ENCODE peak calls at places on chromosomes 3 and 15, in nine cellular contexts. One of them, this sample, is unnamed.

GRCh38 chr3:141308588-141309218 is 59.6 kb upstream of the ZBTB38 start:
- DNase-seq in AG09319: no peak
- DNase-seq in epithelial cell of esophagus: peak; percentile 81
- DNase-seq in brain microvascular endothelial cell: peak; percentile 39
- DNase-seq in HL-60: no peak
- DNase-seq in endothelial cell: peak; percentile 75
- DNase-seq in fibroblast of pulmonary artery: peak; percentile 62
- DNase-seq in adrenal gland: peak; percentile 72
- DNase-seq in cardiac fibroblast: peak; percentile 65
- DNase-seq in this sample: peak; percentile 30

GRCh38 chr3:4751057-4752051 is 227.9 kb upstream of the BHLHE40 start:
- DNase-seq in brain microvascular endothelial cell: peak; percentile 63
- DNase-seq in adrenal gland: no peak
- DNase-seq in epithelial cell of esophagus: peak; percentile 92
- DNase-seq in cardiac fibroblast: peak; percentile 91
- DNase-seq in AG09319: peak; percentile 58
- DNase-seq in fibroblast of pulmonary artery: peak; percentile 84
- DNase-seq in endothelial cell: no peak
- DNase-seq in HL-60: peak; percentile 62
- DNase-seq in this sample: peak; percentile 78

GRCh38 chr3:99134996-99135395 is 233.5 kb upstream of the DCBLD2 start:
- DNase-seq in AG09319: no peak
- DNase-seq in HL-60: no peak
- DNase-seq in epithelial cell of esophagus: no peak
- DNase-seq in fibroblast of pulmonary artery: no peak
- DNase-seq in endothelial cell: no peak
- DNase-seq in brain microvascular endothelial cell: no peak
- DNase-seq in adrenal gland: no peak
- DNase-seq in cardiac fibroblast: no peak
- DNase-seq in this sample: peak; percentile 31

GRCh38 chr15:100889359-100890058 is 9.9 kb downstream of the ALDH1A3 start:
- DNase-seq in AG09319: peak; percentile 60
- DNase-seq in adrenal gland: peak; percentile 20
- DNase-seq in brain microvascular endothelial cell: peak; percentile 80
- DNase-seq in HL-60: no peak
- DNase-seq in fibroblast of pulmonary artery: peak; percentile 87
- DNase-seq in epithelial cell of esophagus: peak; percentile 94
- DNase-seq in cardiac fibroblast: peak; percentile 91
- DNase-seq in endothelial cell: no peak
- DNase-seq in this sample: no peak

GRCh38 chr3:119098620-119099222 is 47.2 kb upstream of the TEX55 start:
- DNase-seq in epithelial cell of esophagus: peak; percentile 50
- DNase-seq in fibroblast of pulmonary artery: peak; percentile 58
- DNase-seq in AG09319: no peak
- DNase-seq in adrenal gland: no peak
- DNase-seq in brain microvascular endothelial cell: peak; percentile 44
- DNase-seq in cardiac fibroblast: peak; percentile 59
- DNase-seq in endothelial cell: peak; percentile 33
- DNase-seq in HL-60: no peak
- DNase-seq in this sample: no peak

GRCh38 chr3:71050521-71051258 is 532.8 kb downstream of the FOXP1 start:
- DNase-seq in cardiac fibroblast: no peak
- DNase-seq in AG09319: no peak
- DNase-seq in fibroblast of pulmonary artery: peak; percentile 50
- DNase-seq in endothelial cell: no peak
- DNase-seq in brain microvascular endothelial cell: no peak
- DNase-seq in adrenal gland: no peak
- DNase-seq in epithelial cell of esophagus: peak; percentile 51
- DNase-seq in HL-60: no peak
- DNase-seq in this sample: no peak

GRCh38 chr3:45795509-45795881 is 841 bp downstream of the SLC6A20 start:
- DNase-seq in brain microvascular endothelial cell: no peak
- DNase-seq in endothelial cell: no peak
- DNase-seq in adrenal gland: no peak
- DNase-seq in fibroblast of pulmonary artery: no peak
- DNase-seq in cardiac fibroblast: peak; percentile 21
- DNase-seq in AG09319: no peak
- DNase-seq in HL-60: no peak
- DNase-seq in epithelial cell of esophagus: no peak
- DNase-seq in this sample: no peak

GRCh38 chr15:36468746-36469145 is 110.7 kb upstream of the CDIN1 start:
- DNase-seq in cardiac fibroblast: peak; percentile 65
- DNase-seq in AG09319: peak; percentile 49
- DNase-seq in adrenal gland: no peak
- DNase-seq in endothelial cell: no peak
- DNase-seq in brain microvascular endothelial cell: peak; percentile 9
- DNase-seq in epithelial cell of esophagus: peak; percentile 91
- DNase-seq in fibroblast of pulmonary artery: peak; percentile 81
- DNase-seq in HL-60: no peak
- DNase-seq in this sample: no peak

GRCh38 chr3:148757238-148757930 is 59.7 kb downstream of the AGTR1 start:
- DNase-seq in epithelial cell of esophagus: peak; percentile 19
- DNase-seq in fibroblast of pulmonary artery: peak; percentile 51
- DNase-seq in brain microvascular endothelial cell: peak; percentile 77
- DNase-seq in HL-60: peak; percentile 94
- DNase-seq in cardiac fibroblast: peak; percentile 82
- DNase-seq in AG09319: peak; percentile 16
- DNase-seq in endothelial cell: no peak
- DNase-seq in adrenal gland: no peak
- DNase-seq in this sample: no peak

GRCh38 chr3:71537211-71537611 is 46.3 kb downstream of the FOXP1 start:
- DNase-seq in adrenal gland: peak; percentile 86
- DNase-seq in AG09319: peak; percentile 66
- DNase-seq in brain microvascular endothelial cell: peak; percentile 81
- DNase-seq in cardiac fibroblast: peak; percentile 83
- DNase-seq in epithelial cell of esophagus: peak; percentile 81
- DNase-seq in endothelial cell: no peak
- DNase-seq in HL-60: no peak
- DNase-seq in fibroblast of pulmonary artery: peak; percentile 93
- DNase-seq in this sample: peak; percentile 86

GRCh38 chr15:79957741-79958140 is 13.3 kb downstream of the BCL2A1 start:
- DNase-seq in epithelial cell of esophagus: no peak
- DNase-seq in adrenal gland: no peak
- DNase-seq in HL-60: no peak
- DNase-seq in cardiac fibroblast: no peak
- DNase-seq in AG09319: no peak
- DNase-seq in brain microvascular endothelial cell: no peak
- DNase-seq in endothelial cell: no peak
- DNase-seq in fibroblast of pulmonary artery: no peak
- DNase-seq in this sample: no peak

GRCh38 chr3:25725810-25726209 is 57.4 kb downstream of the NGLY1 start:
- DNase-seq in fibroblast of pulmonary artery: no peak
- DNase-seq in AG09319: no peak
- DNase-seq in endothelial cell: no peak
- DNase-seq in brain microvascular endothelial cell: no peak
- DNase-seq in epithelial cell of esophagus: peak; percentile 4
- DNase-seq in HL-60: no peak
- DNase-seq in adrenal gland: no peak
- DNase-seq in cardiac fibroblast: peak; percentile 2
- DNase-seq in this sample: no peak

GRCh38 chr15:48385431-48385830 is 54.2 kb downstream of the DUT start:
- DNase-seq in cardiac fibroblast: peak; percentile 82
- DNase-seq in epithelial cell of esophagus: peak; percentile 69
- DNase-seq in adrenal gland: peak; percentile 57
- DNase-seq in fibroblast of pulmonary artery: peak; percentile 71
- DNase-seq in endothelial cell: no peak
- DNase-seq in HL-60: no peak
- DNase-seq in brain microvascular endothelial cell: peak; percentile 68
- DNase-seq in AG09319: peak; percentile 97
- DNase-seq in this sample: no peak

GRCh38 chr15:59516655-59517461 is 78.9 kb downstream of the FAM81A start:
- DNase-seq in epithelial cell of esophagus: no peak
- DNase-seq in AG09319: no peak
- DNase-seq in adrenal gland: no peak
- DNase-seq in fibroblast of pulmonary artery: no peak
- DNase-seq in endothelial cell: no peak
- DNase-seq in cardiac fibroblast: no peak
- DNase-seq in HL-60: no peak
- DNase-seq in brain microvascular endothelial cell: no peak
- DNase-seq in this sample: no peak

GRCh38 chr15:33729648-33730047 is 238.6 kb upstream of the CHRM5 start:
- DNase-seq in endothelial cell: no peak
- DNase-seq in AG09319: no peak
- DNase-seq in cardiac fibroblast: peak; percentile 56
- DNase-seq in fibroblast of pulmonary artery: peak; percentile 36
- DNase-seq in adrenal gland: no peak
- DNase-seq in HL-60: no peak
- DNase-seq in brain microvascular endothelial cell: no peak
- DNase-seq in epithelial cell of esophagus: peak; percentile 59
- DNase-seq in this sample: no peak

GRCh38 chr3:142501004-142501926 is 53.4 kb upstream of the XRN1 start:
- DNase-seq in brain microvascular endothelial cell: peak; percentile 28
- DNase-seq in HL-60: no peak
- DNase-seq in endothelial cell: no peak
- DNase-seq in adrenal gland: no peak
- DNase-seq in fibroblast of pulmonary artery: peak; percentile 59
- DNase-seq in AG09319: peak; percentile 50
- DNase-seq in cardiac fibroblast: peak; percentile 77
- DNase-seq in epithelial cell of esophagus: peak; percentile 32
- DNase-seq in this sample: peak; percentile 71

GRCh38 chr3:168693870-168694269 is 598.1 kb upstream of the GOLIM4 start:
- DNase-seq in cardiac fibroblast: no peak
- DNase-seq in brain microvascular endothelial cell: no peak
- DNase-seq in adrenal gland: no peak
- DNase-seq in endothelial cell: no peak
- DNase-seq in AG09319: no peak
- DNase-seq in epithelial cell of esophagus: no peak
- DNase-seq in HL-60: no peak
- DNase-seq in fibroblast of pulmonary artery: no peak
- DNase-seq in this sample: no peak

GRCh38 chr15:51856714-51857380 is 27.4 kb downstream of the TMOD3 start:
- DNase-seq in endothelial cell: no peak
- DNase-seq in AG09319: no peak
- DNase-seq in brain microvascular endothelial cell: no peak
- DNase-seq in adrenal gland: no peak
- DNase-seq in fibroblast of pulmonary artery: no peak
- DNase-seq in cardiac fibroblast: peak; percentile 48
- DNase-seq in epithelial cell of esophagus: no peak
- DNase-seq in HL-60: no peak
- DNase-seq in this sample: no peak

GRCh38 chr3:145266368-145266767 is 894.6 kb downstream of the PLOD2 start:
- DNase-seq in brain microvascular endothelial cell: no peak
- DNase-seq in adrenal gland: no peak
- DNase-seq in endothelial cell: no peak
- DNase-seq in AG09319: no peak
- DNase-seq in cardiac fibroblast: no peak
- DNase-seq in HL-60: no peak
- DNase-seq in epithelial cell of esophagus: no peak
- DNase-seq in fibroblast of pulmonary artery: no peak
- DNase-seq in this sample: no peak

GRCh38 chr15:51731549-51732267 is 5.7 kb downstream of the LYSMD2 start:
- DNase-seq in HL-60: no peak
- DNase-seq in fibroblast of pulmonary artery: peak; percentile 67
- DNase-seq in endothelial cell: no peak
- DNase-seq in epithelial cell of esophagus: no peak
- DNase-seq in brain microvascular endothelial cell: peak; percentile 55
- DNase-seq in adrenal gland: peak; percentile 12
- DNase-seq in cardiac fibroblast: peak; percentile 72
- DNase-seq in AG09319: no peak
- DNase-seq in this sample: no peak

GRCh38 chr3:165716592-165716991 is 120.6 kb downstream of the BCHE start:
- DNase-seq in fibroblast of pulmonary artery: no peak
- DNase-seq in adrenal gland: no peak
- DNase-seq in AG09319: no peak
- DNase-seq in brain microvascular endothelial cell: no peak
- DNase-seq in epithelial cell of esophagus: no peak
- DNase-seq in endothelial cell: no peak
- DNase-seq in cardiac fibroblast: no peak
- DNase-seq in HL-60: no peak
- DNase-seq in this sample: no peak
- TF ChIP-seq CTCF in fibroblast of pulmonary artery: no peak
- TF ChIP-seq CTCF in adrenal gland: no peak
- TF ChIP-seq CTCF in AG09319: no peak
- TF ChIP-seq CTCF in brain microvascular endothelial cell: no peak
- TF ChIP-seq CTCF in epithelial cell of esophagus: no peak
- TF ChIP-seq CTCF in endothelial cell: no peak
- TF ChIP-seq CTCF in cardiac fibroblast: no peak
- TF ChIP-seq CTCF in HL-60: no peak
- TF ChIP-seq CTCF in this sample: no peak

DNA sequence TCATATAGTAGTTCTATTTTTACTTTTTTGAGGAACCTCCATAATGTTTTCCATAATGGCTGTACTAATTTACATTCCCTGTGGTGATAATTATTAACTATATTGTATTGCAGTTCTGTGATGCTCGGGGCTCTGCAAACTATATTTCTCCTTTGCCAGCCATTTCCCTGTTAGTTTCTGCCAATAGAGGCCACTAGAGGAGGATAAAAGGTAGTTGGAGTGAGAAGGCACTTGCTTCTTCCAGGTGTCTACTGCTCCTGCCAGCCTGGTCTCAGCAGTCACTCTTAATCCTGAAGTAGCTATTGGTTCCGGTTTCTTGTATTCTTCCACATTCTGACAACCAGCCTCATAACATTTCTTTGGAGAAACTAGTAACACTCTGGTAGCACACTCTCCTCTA is 233.9 kb upstream of the GBE1 start:
- DNase-seq in endothelial cell: no peak
- DNase-seq in cardiac fibroblast: no peak
- DNase-seq in AG09319: no peak
- DNase-seq in adrenal gland: no peak
- DNase-seq in epithelial cell of esophagus: peak; percentile 39
- DNase-seq in fibroblast of pulmonary artery: no peak
- DNase-seq in HL-60: no peak
- DNase-seq in brain microvascular endothelial cell: no peak
- DNase-seq in this sample: no peak
- TF ChIP-seq CTCF in endothelial cell: no peak
- TF ChIP-seq CTCF in cardiac fibroblast: no peak
- TF ChIP-seq CTCF in AG09319: no peak
- TF ChIP-seq CTCF in adrenal gland: no peak
- TF ChIP-seq CTCF in epithelial cell of esophagus: peak; percentile 69
- TF ChIP-seq CTCF in fibroblast of pulmonary artery: no peak
- TF ChIP-seq CTCF in HL-60: no peak
- TF ChIP-seq CTCF in brain microvascular endothelial cell: peak; percentile 10
- TF ChIP-seq CTCF in this sample: no peak

GRCh38 chr3:113623324-113623723 is 73.1 kb downstream of the USF3 start:
- DNase-seq in cardiac fibroblast: no peak
- DNase-seq in AG09319: no peak
- DNase-seq in fibroblast of pulmonary artery: peak; percentile 13
- DNase-seq in HL-60: no peak
- DNase-seq in epithelial cell of esophagus: peak; percentile 28
- DNase-seq in endothelial cell: peak; percentile 32
- DNase-seq in brain microvascular endothelial cell: no peak
- DNase-seq in adrenal gland: no peak
- DNase-seq in this sample: no peak
- TF ChIP-seq CTCF in cardiac fibroblast: peak; percentile 13
- TF ChIP-seq CTCF in AG09319: no peak
- TF ChIP-seq CTCF in fibroblast of pulmonary artery: peak; percentile 13
- TF ChIP-seq CTCF in HL-60: no peak
- TF ChIP-seq CTCF in epithelial cell of esophagus: peak; percentile 14
- TF ChIP-seq CTCF in endothelial cell: no peak
- TF ChIP-seq CTCF in brain microvascular endothelial cell: peak; percentile 47
- TF ChIP-seq CTCF in adrenal gland: no peak
- TF ChIP-seq CTCF in this sample: peak; percentile 33

GRCh38 chr3:37912052-37912733 is 50.5 kb downstream of the CTDSPL start:
- DNase-seq in AG09319: no peak
- DNase-seq in HL-60: no peak
- DNase-seq in fibroblast of pulmonary artery: no peak
- DNase-seq in brain microvascular endothelial cell: no peak
- DNase-seq in epithelial cell of esophagus: peak; percentile 51
- DNase-seq in endothelial cell: no peak
- DNase-seq in adrenal gland: no peak
- DNase-seq in cardiac fibroblast: no peak
- DNase-seq in this sample: no peak
- TF ChIP-seq CTCF in AG09319: no peak
- TF ChIP-seq CTCF in HL-60: no peak
- TF ChIP-seq CTCF in fibroblast of pulmonary artery: no peak
- TF ChIP-seq CTCF in brain microvascular endothelial cell: peak; percentile 38
- TF ChIP-seq CTCF in epithelial cell of esophagus: peak; percentile 46
- TF ChIP-seq CTCF in endothelial cell: no peak
- TF ChIP-seq CTCF in adrenal gland: no peak
- TF ChIP-seq CTCF in cardiac fibroblast: peak; percentile 19
- TF ChIP-seq CTCF in this sample: peak; percentile 1